ENCODE peak calls at places on chromosome 4, in nine cellular contexts. V is activated B cell treated with CpG ODN at 0.5 μM for 24 hours, Q is psoas muscle, R is transverse colon, X is AG10803, P is ascending aorta, M is heart left ventricle, E is GM10248, F is dorsolateral prefrontal cortex. C is an unnamed sample.

GRCh38 chr4:184306949-184307348 is 89.3 kb upstream of the ENPP6 start:
- DNase-seq in V (no peak), Q (no peak), M (no peak), R (no peak), P (no peak), X (peak), F (no peak), E (no peak), C (no peak)

GRCh38 chr4:100519205-100519604 is 1.4 kb upstream of the EMCN start:
- DNase-seq in P (no peak), E (no peak), V (no peak), R (no peak), M (no peak), Q (no peak), F (no peak), X (no peak), C (no peak)

GRCh38 chr4:114386637-114387233 is 211.9 kb upstream of the UGT8 start:
- DNase-seq in R (no peak), X (peak), V (no peak), M (no peak), F (no peak), E (peak), Q (no peak), P (no peak), C (peak)

GRCh38 chr4:9765091-9765490 is 16.3 kb upstream of the DRD5 start:
- DNase-seq in X (peak), Q (no peak), F (no peak), R (peak), V (no peak), E (peak), M (no peak), P (no peak), C (peak)

GRCh38 chr4:71009796-71010588 is 16.5 kb downstream of the DCK start:
- DNase-seq in V (no peak), P (no peak), F (no peak), E (peak), Q (no peak), M (no peak), R (no peak), X (peak), C (peak)

GRCh38 chr4:16225681-16225995 is 633 bp downstream of the TAPT1 start:
- DNase-seq in R (no peak), P (no peak), F (no peak), E (no peak), X (no peak), V (no peak), M (no peak), Q (no peak), C (no peak)

GRCh38 chr4:123233409-123233808 is 163.2 kb upstream of the SPRY1 start:
- DNase-seq in F (no peak), P (no peak), Q (no peak), M (no peak), V (no peak), E (no peak), R (no peak), X (no peak), C (no peak)

GRCh38 chr4:83993774-83994173 is 457.9 kb downstream of the GPAT3 start:
- DNase-seq in F (no peak), M (no peak), R (no peak), V (no peak), E (no peak), X (no peak), P (no peak), Q (no peak), C (no peak)

GRCh38 chr4:174427562-174428140 is 94.6 kb downstream of the HPGD start:
- DNase-seq in M (no peak), R (no peak), F (no peak), E (no peak), Q (no peak), P (no peak), V (no peak), X (no peak), C (no peak)

GRCh38 chr4:41820473-41820872 is 71.9 kb upstream of the PHOX2B start:
- DNase-seq in R (no peak), V (no peak), P (no peak), M (no peak), F (no peak), X (no peak), Q (no peak), E (no peak), C (no peak)

GRCh38 chr4:28490669-28491068 is 1630.0 kb downstream of the STIM2 start:
- DNase-seq in P (no peak), E (no peak), R (no peak), F (no peak), X (no peak), M (no peak), Q (no peak), V (no peak), C (no peak)

GRCh38 chr4:15158410-15159091 is 156.3 kb downstream of the CPEB2 start:
- DNase-seq in R (no peak), F (no peak), X (no peak), Q (no peak), V (no peak), E (no peak), P (no peak), M (no peak), C (no peak)

GRCh38 chr4:97468272-97468671 is 675.0 kb downstream of the STPG2 start:
- DNase-seq in M (no peak), E (no peak), X (no peak), V (no peak), Q (no peak), P (no peak), F (no peak), R (no peak), C (no peak)

GRCh38 chr4:165378763-165379631 is at the start of gene CPE:
- DNase-seq in F (peak), R (peak), X (peak), M (peak), Q (peak), P (peak), E (peak), V (peak), C (peak)

GRCh38 chr4:72602396-72602795 is 33.4 kb upstream of the ADAMTS3 start:
- DNase-seq in R (no peak), P (no peak), M (no peak), X (no peak), Q (no peak), E (no peak), F (no peak), V (no peak), C (no peak)

GRCh38 chr4:176729489-176729888 is 63.2 kb downstream of the VEGFC start:
- DNase-seq in F (no peak), E (no peak), V (no peak), Q (no peak), R (no peak), X (peak), P (no peak), M (no peak), C (no peak)

GRCh38 chr4:67160409-67160808 is 384.9 kb downstream of the CENPC start:
- DNase-seq in Q (no peak), P (no peak), E (no peak), M (no peak), V (no peak), X (no peak), R (no peak), F (no peak), C (no peak)

GRCh38 chr4:89899854-89900253 is 5.2 kb downstream of the MMRN1 start:
- DNase-seq in P (no peak), R (no peak), V (no peak), E (no peak), F (no peak), M (no peak), X (no peak), Q (no peak), C (no peak)

GRCh38 chr4:25619601-25620000 is 36.0 kb upstream of the SLC34A2 start:
- DNase-seq in X (no peak), E (no peak), V (no peak), P (no peak), F (no peak), M (no peak), Q (no peak), R (no peak), C (no peak)

GRCh38 chr4:109990307-109991257 is 77.9 kb downstream of the EGF start:
- DNase-seq in F (no peak), M (no peak), X (no peak), R (no peak), V (no peak), P (no peak), Q (no peak), E (peak), C (peak)

GRCh38 chr4:169040559-169041261 is 30.7 kb upstream of the CBR4 start:
- DNase-seq in Q (no peak), X (no peak), V (no peak), M (no peak), P (no peak), R (peak), E (no peak), F (no peak), C (no peak)

GRCh38 chr4:9979101-9979815 is 42.0 kb downstream of the SLC2A9 start:
- DNase-seq in M (no peak), Q (no peak), P (no peak), X (no peak), V (no peak), R (no peak), E (no peak), F (no peak), C (no peak)

GRCh38 chr4:139763205-139763604 is 97.6 kb downstream of the MGST2 start:
- DNase-seq in X (no peak), Q (no peak), R (no peak), M (no peak), E (no peak), F (peak), V (no peak), P (no peak), C (no peak)

GRCh38 chr4:11223261-11223660 is 205.4 kb downstream of the HS3ST1 start:
- DNase-seq in X (no peak), R (no peak), M (no peak), V (no peak), E (no peak), F (no peak), Q (no peak), P (no peak), C (no peak)

GRCh38 chr4:96833831-96834230 is 993.9 kb downstream of the PDHA2 start:
- DNase-seq in X (no peak), M (no peak), P (no peak), F (no peak), R (no peak), V (no peak), Q (no peak), E (no peak), C (no peak)

GRCh38 chr4:184911310-184911709 is 85.5 kb upstream of the ACSL1 start:
- DNase-seq in E (no peak), Q (no peak), R (peak), V (no peak), F (no peak), P (no peak), X (peak), M (no peak), C (no peak)

GRCh38 chr4:172751550-172751949 is 417.1 kb upstream of the GALNT7 start:
- DNase-seq in Q (no peak), F (no peak), E (no peak), P (no peak), V (no peak), R (no peak), M (no peak), X (no peak), C (no peak)

GRCh38 chr4:102299708-102300107 is 45.6 kb downstream of the SLC39A8 start:
- DNase-seq in P (no peak), Q (no peak), E (peak), X (peak), V (no peak), M (no peak), F (peak), R (no peak), C (peak)

DNA sequence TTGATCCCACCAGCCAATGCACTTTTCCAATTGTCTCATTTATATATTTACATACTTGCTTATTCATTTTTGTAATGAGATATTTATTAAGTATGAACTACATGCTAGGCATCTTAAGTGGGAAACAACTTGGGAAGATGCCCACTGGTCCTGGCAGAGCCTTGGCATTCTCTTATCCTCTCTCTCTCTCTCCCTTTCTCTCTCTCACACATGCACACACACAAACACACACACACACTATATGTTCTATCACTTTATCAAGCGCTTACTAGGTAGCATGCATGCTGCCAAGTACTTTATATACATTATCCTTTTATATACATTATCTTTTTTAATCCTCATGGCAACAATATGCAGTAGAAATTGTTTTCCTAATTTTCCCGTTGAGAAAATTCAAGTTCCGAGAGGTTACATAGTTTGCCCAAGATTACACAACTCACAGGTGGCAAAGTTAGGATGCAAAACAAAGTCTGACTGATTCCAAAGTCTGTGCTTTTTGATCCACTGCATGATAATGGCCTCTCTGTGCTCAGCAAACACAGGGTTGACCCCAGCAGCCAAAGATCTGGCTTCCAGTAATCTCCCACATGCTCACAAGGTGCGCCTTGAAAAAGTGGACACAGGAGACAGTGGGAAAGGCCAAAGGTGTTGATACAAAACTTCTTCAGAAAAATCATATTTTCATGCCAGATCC is 173.1 kb upstream of the KLF3 start:
- DNase-seq in E (no peak), X (no peak), V (no peak), R (no peak), Q (no peak), F (no peak), P (no peak), M (no peak), C (no peak)
- TF ChIP-seq CTCF in E (no peak), X (no peak), V (no peak), R (no peak), Q (no peak), F (no peak), P (no peak), M (no peak), C (no peak)

GRCh38 chr4:154743683-154744340 is at the start of gene LRAT:
- DNase-seq in V (no peak), P (peak), M (no peak), X (no peak), F (no peak), E (peak), R (peak), Q (no peak), C (peak)
- TF ChIP-seq CTCF in V (no peak), P (no peak), M (no peak), X (no peak), F (no peak), E (no peak), R (peak), Q (no peak), C (no peak)

GRCh38 chr4:112327950-112328349 is 30.8 kb downstream of the ALPK1 start:
- DNase-seq in M (no peak), V (no peak), F (no peak), R (no peak), E (peak), P (no peak), Q (no peak), X (peak), C (peak)
- TF ChIP-seq CTCF in M (peak), V (peak), F (peak), R (no peak), E (peak), P (peak), Q (peak), X (peak), C (peak)

GRCh38 chr4:2630556-2631273 is 94.3 kb downstream of the FAM193A start:
- DNase-seq in R (no peak), V (no peak), F (no peak), X (no peak), Q (no peak), M (no peak), E (no peak), P (peak), C (no peak)
- TF ChIP-seq CTCF in R (no peak), V (no peak), F (no peak), X (no peak), Q (no peak), M (no peak), E (no peak), P (no peak), C (no peak)

DNA sequence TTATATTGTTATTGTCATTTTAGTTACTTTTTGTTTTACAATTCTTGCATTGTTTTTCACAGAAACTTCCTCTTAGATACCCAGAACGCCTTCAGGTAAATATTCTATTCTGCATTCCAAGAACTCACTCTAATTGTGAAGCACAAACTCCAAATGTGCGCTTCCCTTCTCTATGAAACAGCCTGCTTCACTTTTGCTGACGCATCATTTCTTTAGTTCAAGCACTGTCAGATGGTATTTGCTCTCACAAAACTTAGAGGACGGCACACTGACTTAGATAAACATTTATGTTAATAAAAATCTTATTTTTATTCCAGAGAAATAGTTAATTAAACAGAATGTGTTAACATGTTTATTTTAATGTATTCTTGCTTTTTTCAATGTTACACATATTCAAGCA is 3.3 kb downstream of the CSN1S1 start:
- DNase-seq in E (no peak), V (no peak), R (no peak), M (no peak), P (no peak), Q (no peak), F (no peak), X (no peak), C (no peak)
- TF ChIP-seq CTCF in E (no peak), V (no peak), R (no peak), M (no peak), P (no peak), Q (no peak), F (no peak), X (no peak), C (no peak)

DNA sequence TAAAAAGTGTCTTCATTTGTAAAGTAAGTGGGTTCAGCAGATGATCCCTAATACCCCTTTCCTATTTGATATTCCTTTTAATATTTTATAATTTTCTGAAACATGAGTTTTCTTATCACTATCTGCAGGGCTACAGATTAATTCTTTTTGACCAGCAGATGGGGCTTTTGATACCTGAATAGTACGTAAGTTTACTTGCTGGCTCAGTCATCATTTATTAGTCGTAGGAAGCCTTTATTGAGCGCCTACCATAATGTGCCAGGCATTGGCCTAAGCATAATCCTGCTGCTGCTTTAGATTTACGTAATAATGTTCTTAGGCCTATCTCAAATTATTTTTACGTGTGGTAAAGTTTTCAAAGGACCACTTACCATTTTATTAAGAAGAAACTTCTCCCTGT is 33.1 kb downstream of the OSTC start:
- DNase-seq in P (no peak), E (peak), V (no peak), Q (no peak), X (peak), F (no peak), M (no peak), R (no peak), C (peak)
- TF ChIP-seq CTCF in P (peak), E (peak), V (no peak), Q (peak), X (peak), F (peak), M (no peak), R (peak), C (no peak)

DNA sequence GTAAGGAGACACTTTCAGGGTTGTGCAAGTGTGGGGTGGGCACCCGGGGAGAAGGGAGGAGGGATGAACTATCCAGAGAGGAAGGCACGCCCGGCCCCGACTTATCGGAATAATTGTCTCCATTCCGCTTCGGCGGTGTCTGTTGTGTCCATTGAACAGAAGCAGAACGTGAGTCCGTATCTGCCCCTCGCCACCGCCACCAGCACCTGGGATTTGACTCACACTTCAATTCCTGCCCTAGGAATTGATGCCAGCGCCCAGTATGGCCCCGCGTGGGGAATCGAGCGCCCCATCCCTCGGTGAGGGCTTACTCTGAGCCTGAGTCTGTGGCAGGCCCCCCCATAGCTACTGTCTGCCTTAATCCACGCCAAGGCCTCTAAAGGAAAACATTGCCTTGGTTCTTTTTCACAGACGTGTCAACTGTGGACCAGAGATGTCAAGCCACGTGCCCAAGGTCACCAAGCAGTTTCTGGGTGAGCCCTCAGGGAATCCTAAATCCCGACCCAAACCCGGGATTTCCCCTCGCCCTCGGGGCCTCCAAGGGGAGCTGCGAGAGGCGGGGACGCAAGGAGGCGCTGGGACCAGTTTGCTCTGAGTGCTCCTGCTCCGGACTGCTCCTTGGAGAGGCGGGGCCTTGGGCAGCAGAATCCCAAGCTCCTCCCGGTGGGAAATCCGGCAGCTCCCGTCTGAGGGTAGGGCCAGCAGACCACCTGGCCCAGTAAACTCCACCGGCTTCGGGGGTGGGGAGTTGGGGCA is 12.9 kb downstream of the MSX1 start:
- DNase-seq in M (no peak), F (no peak), V (no peak), X (no peak), P (no peak), E (no peak), Q (no peak), R (no peak), C (no peak)
- TF ChIP-seq CTCF in M (no peak), F (no peak), V (no peak), X (no peak), P (no peak), E (no peak), Q (no peak), R (no peak), C (no peak)

C was measured in GM20000.